ENCODE peak calls at places on chromosomes 13 and 19, in four cellular contexts. M, P, D and L are unnamed samples.

GRCh38 chr19:46984077-46985010 is 35.3 kb upstream of the NPAS1 start:
- DNase-seq in M (peak), P (no peak), D (no peak), L (peak)

GRCh38 chr19:38265213-38265861 is 964 bp downstream of the SPINT2 start:
- DNase-seq in M (no peak), P (no peak), D (no peak), L (no peak)

GRCh38 chr19:19520989-19521388 is 5.0 kb downstream of the NDUFA13 start:
- DNase-seq in M (no peak), P (no peak), D (no peak), L (no peak)

GRCh38 chr19:55578031-55578760 is 2.5 kb downstream of the ZNF579 start:
- DNase-seq in M (no peak), P (no peak), D (no peak), L (no peak)

GRCh38 chr13:80199585-80200292 is 141.2 kb downstream of the SPRY2 start:
- DNase-seq in M (no peak), P (no peak), D (no peak), L (no peak)

GRCh38 chr19:44066305-44066704 is 5.7 kb upstream of the ZNF284 start:
- DNase-seq in M (no peak), P (no peak), D (no peak), L (peak)

GRCh38 chr13:31377946-31378345 is 178.2 kb downstream of the B3GLCT start:
- DNase-seq in M (no peak), P (no peak), D (no peak), L (no peak)

GRCh38 chr19:10226376-10227214 is 4.5 kb downstream of the S1PR2 start:
- DNase-seq in M (peak), P (peak), D (no peak), L (no peak)

GRCh38 chr19:44951179-44952159 is 3.7 kb upstream of the CLPTM1 start:
- DNase-seq in M (peak), P (peak), D (no peak), L (peak)

GRCh38 chr13:97116754-97117153 is 105.4 kb upstream of the MBNL2 start:
- DNase-seq in M (no peak), P (no peak), D (no peak), L (no peak)

GRCh38 chr19:38661996-38662395 is 14.5 kb downstream of the ACTN4 start:
- DNase-seq in M (no peak), P (no peak), D (no peak), L (no peak)

DNA sequence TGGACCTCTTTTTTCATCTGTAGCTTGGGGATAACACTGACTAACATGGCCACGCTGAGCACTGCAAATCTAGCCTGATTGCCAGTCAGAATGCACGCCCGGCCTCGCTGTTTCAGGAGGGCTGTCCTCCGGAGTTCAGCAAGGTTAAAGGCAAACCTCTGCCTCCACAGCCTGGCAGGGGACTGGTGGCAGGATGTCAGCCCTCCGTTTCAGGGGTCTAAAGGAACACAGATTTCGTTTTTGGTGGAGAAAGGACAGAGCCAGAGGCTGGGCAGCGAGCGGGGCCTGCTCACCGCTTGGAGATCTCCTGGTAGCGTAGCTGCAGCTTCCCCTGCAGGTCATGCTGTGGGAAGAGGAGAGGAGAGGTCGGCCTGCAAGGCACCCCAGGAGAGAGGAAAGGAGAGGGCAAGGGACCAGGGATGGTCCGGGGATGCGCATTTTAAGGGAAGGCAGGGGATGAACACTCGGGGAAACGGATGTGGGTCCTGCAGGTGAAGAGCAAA is 560 bp downstream of the NDUFA7 start:
- DNase-seq in M (no peak), P (no peak), D (no peak), L (peak)
- TF ChIP-seq TAF1 in M (no peak), P (no peak), D (no peak), L (no peak)

DNA sequence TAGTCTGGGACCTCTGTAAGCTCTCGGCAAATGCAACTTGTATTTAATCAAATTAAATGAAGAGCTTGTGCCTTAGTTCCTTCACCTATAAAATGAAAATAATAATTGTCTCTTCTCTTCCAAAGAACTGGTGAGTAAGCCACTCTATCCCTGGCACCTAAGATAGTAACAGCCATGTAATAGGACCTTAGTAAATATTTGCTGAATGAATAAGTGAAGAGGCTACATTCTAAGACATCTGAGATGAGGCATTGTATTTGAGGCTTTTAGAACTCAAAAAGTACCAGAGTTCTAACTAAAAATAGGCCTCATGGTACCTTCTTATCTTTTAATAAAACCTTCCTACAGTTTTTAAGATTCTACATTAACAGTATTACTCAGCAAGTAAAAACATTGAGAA is 17.3 kb upstream of the DCLK1 start:
- DNase-seq in M (no peak), P (no peak), D (no peak), L (no peak)
- TF ChIP-seq YY1 in M (no peak), P (no peak), D (no peak), L (no peak)

GRCh38 chr13:29845440-29846056 is 4.9 kb downstream of the UBL3 start:
- DNase-seq in M (no peak), P (no peak), D (no peak), L (no peak)
- TF ChIP-seq FOXM1 in M (no peak), P (no peak), D (no peak), L (no peak)

GRCh38 chr13:109206616-109207015 is 577.2 kb downstream of the MYO16 start:
- DNase-seq in M (no peak), P (no peak), D (no peak), L (no peak)

GRCh38 chr13:109204657-109205056 is 575.2 kb downstream of the MYO16 start:
- DNase-seq in M (no peak), P (no peak), D (no peak), L (no peak)

GRCh38 chr13:109203587-109203986 is 574.2 kb downstream of the MYO16 start:
- DNase-seq in M (no peak), P (no peak), D (no peak), L (no peak)

GRCh38 chr13:109205315-109205714 is 575.9 kb downstream of the MYO16 start:
- DNase-seq in M (no peak), P (no peak), D (no peak), L (no peak)

GRCh38 chr13:109204252-109204651 is 574.8 kb downstream of the MYO16 start:
- DNase-seq in M (no peak), P (no peak), D (no peak), L (no peak)
- TF ChIP-seq TAF1 in M (no peak), P (no peak), D (no peak), L (no peak)

GRCh38 chr19:18168673-18169381 is 4.8 kb upstream of the IFI30 start:
- DNase-seq in M (peak), P (no peak), D (no peak), L (no peak)
- TF ChIP-seq YY1 in M (no peak), P (no peak), D (no peak), L (no peak)